ENCODE peak calls at places on chromosomes 1 and 21, in five cellular contexts. X, D, Q, R and V are unnamed samples.

GRCh38 chr1:116218922-116219321 is 107.7 kb downstream of the MAB21L3 start:
- DNase-seq in D (no peak), R (no peak), Q (no peak), X (no peak), V (no peak)

GRCh38 chr1:66685265-66685664 is 67.0 kb upstream of the DYNLT5 start:
- DNase-seq in R (no peak), Q (no peak), D (no peak), X (no peak), V (no peak)

GRCh38 chr1:29962831-29963247 is 726.5 kb downstream of the PTPRU start:
- DNase-seq in R (no peak), Q (no peak), X (no peak), D (no peak), V (no peak)

GRCh38 chr1:211192227-211192626 is 58.3 kb upstream of the KCNH1 start:
- DNase-seq in X (no peak), D (no peak), R (no peak), Q (no peak), V (no peak)

GRCh38 chr1:33147997-33148314 is 33.9 kb downstream of the TRIM62 start:
- DNase-seq in X (no peak), Q (peak), R (peak), D (no peak), V (no peak)

GRCh38 chr1:68442822-68443556 is 6.8 kb downstream of the RPE65 start:
- DNase-seq in X (no peak), D (peak), Q (peak), R (peak), V (no peak)

GRCh38 chr21:34182436-34182835 is 109.1 kb downstream of the MRPS6 start:
- DNase-seq in Q (no peak), X (no peak), D (no peak), R (no peak), V (no peak)

GRCh38 chr1:171426645-171427044 is 58.7 kb upstream of the PRRC2C start:
- DNase-seq in Q (no peak), D (no peak), R (no peak), X (no peak), V (no peak)

GRCh38 chr1:1393014-1393413 is 6.1 kb downstream of the CCNL2 start:
- DNase-seq in Q (no peak), D (no peak), R (no peak), X (no peak), V (no peak)

GRCh38 chr1:50023292-50024159 is at the start of gene AGBL4:
- DNase-seq in Q (peak), R (peak), X (peak), D (no peak), V (peak)

GRCh38 chr1:220748091-220748934 is at the start of gene MTARC2:
- DNase-seq in Q (peak), X (peak), D (no peak), R (peak), V (no peak)

GRCh38 chr1:71087060-71087459 is 6.2 kb upstream of the ZRANB2 start:
- DNase-seq in X (no peak), D (no peak), R (peak), Q (peak), V (no peak)

GRCh38 chr21:45973475-45974072 is 8.0 kb upstream of the COL6A1 start:
- DNase-seq in D (peak), Q (peak), R (peak), X (peak), V (peak)

GRCh38 chr1:204697893-204698292 is 12.4 kb upstream of the LRRN2 start:
- DNase-seq in R (no peak), D (no peak), Q (no peak), X (no peak), V (no peak)

GRCh38 chr1:243213045-243213787 is 41.9 kb downstream of the CEP170 start:
- DNase-seq in Q (no peak), X (no peak), D (no peak), R (no peak), V (no peak)

GRCh38 chr1:40306296-40306695 is 10.8 kb downstream of the COL9A2 start:
- DNase-seq in X (no peak), D (no peak), R (no peak), Q (no peak), V (no peak)

GRCh38 chr1:64172458-64172983 is 30.9 kb upstream of the UBE2U start:
- DNase-seq in R (no peak), Q (no peak), X (peak), D (no peak), V (no peak)

GRCh38 chr1:202159534-202160371 is 649 bp downstream of the PTPN7 start:
- DNase-seq in R (no peak), Q (no peak), X (no peak), D (no peak), V (no peak)